ENCODE peak calls at places on chromosomes 16 and 17, in ten cellular contexts. Y is IMR-90, L is heart right ventricle, J is brain microvascular endothelial cell, X is thoracic aorta, G is pancreas, W is nephron progenitor cell, Z is glutamatergic neuron, V is keratinocyte, R is breast epithelium. N is an unnamed sample.

GRCh38 chr17:82356028-82356427 is 3.0 kb upstream of the TEX19 start:
- DNase-seq in Y (no peak), L (no peak), J (no peak), X (no peak), G (peak), W (no peak), Z (no peak), V (peak), R (peak), N (no peak)

GRCh38 chr16:79269211-79269863 is 331.2 kb downstream of the MAF start:
- DNase-seq in Y (no peak), L (no peak), J (no peak), X (no peak), G (no peak), W (no peak), Z (no peak), V (no peak), R (no peak), N (no peak)

GRCh38 chr17:32192379-32192778 is 50.1 kb downstream of the RHOT1 start:
- DNase-seq in Y (peak), L (no peak), J (peak), X (no peak), G (no peak), W (no peak), Z (no peak), V (no peak), R (no peak), N (no peak)

GRCh38 chr17:58630883-58631522 is 60.8 kb downstream of the TEX14 start:
- DNase-seq in Y (no peak), L (no peak), J (peak), X (no peak), G (no peak), W (peak), Z (peak), V (no peak), R (no peak), N (no peak)

GRCh38 chr17:69466905-69467630 is 52.6 kb downstream of the MAP2K6 start:
- DNase-seq in Y (peak), L (no peak), J (peak), X (no peak), G (no peak), W (no peak), Z (peak), V (no peak), R (no peak), N (no peak)

GRCh38 chr17:40341808-40342574 is 22.5 kb downstream of the GJD3 start:
- DNase-seq in Y (peak), L (peak), J (peak), X (no peak), G (peak), W (peak), Z (peak), V (no peak), R (peak), N (no peak)

GRCh38 chr17:9217151-9218067 is 196.1 kb downstream of the NTN1 start:
- DNase-seq in Y (peak), L (no peak), J (peak), X (no peak), G (no peak), W (no peak), Z (no peak), V (no peak), R (no peak), N (no peak)

GRCh38 chr17:29933379-29933778 is 3.4 kb upstream of the SSH2 start:
- DNase-seq in Y (peak), L (no peak), J (peak), X (no peak), G (no peak), W (no peak), Z (no peak), V (no peak), R (no peak), N (no peak)

GRCh38 chr17:1186214-1186820 is 6.5 kb upstream of the ABR start:
- DNase-seq in Y (peak), L (no peak), J (peak), X (no peak), G (no peak), W (no peak), Z (no peak), V (peak), R (no peak), N (no peak)

GRCh38 chr16:85484337-85485295 is 128.5 kb upstream of the GSE1 start:
- DNase-seq in Y (no peak), L (no peak), J (no peak), X (no peak), G (no peak), W (no peak), Z (no peak), V (no peak), R (no peak), N (no peak)

GRCh38 chr16:69307856-69308255 is 3.3 kb upstream of the VPS4A start:
- DNase-seq in Y (no peak), L (no peak), J (no peak), X (no peak), G (no peak), W (no peak), Z (no peak), V (no peak), R (no peak), N (no peak)

GRCh38 chr17:42142371-42142896 is 12.4 kb downstream of the RAB5C start:
- DNase-seq in Y (peak), L (no peak), J (peak), X (no peak), G (no peak), W (peak), Z (no peak), V (no peak), R (no peak), N (no peak)

GRCh38 chr16:79402356-79402755 is 198.2 kb downstream of the MAF start:
- DNase-seq in Y (no peak), L (no peak), J (no peak), X (no peak), G (peak), W (no peak), Z (no peak), V (no peak), R (no peak), N (no peak)

GRCh38 chr16:1005286-1005685 is 23.7 kb downstream of the SOX8 start:
- DNase-seq in Y (no peak), L (no peak), J (no peak), X (no peak), G (no peak), W (no peak), Z (no peak), V (no peak), R (no peak), N (no peak)

DNA sequence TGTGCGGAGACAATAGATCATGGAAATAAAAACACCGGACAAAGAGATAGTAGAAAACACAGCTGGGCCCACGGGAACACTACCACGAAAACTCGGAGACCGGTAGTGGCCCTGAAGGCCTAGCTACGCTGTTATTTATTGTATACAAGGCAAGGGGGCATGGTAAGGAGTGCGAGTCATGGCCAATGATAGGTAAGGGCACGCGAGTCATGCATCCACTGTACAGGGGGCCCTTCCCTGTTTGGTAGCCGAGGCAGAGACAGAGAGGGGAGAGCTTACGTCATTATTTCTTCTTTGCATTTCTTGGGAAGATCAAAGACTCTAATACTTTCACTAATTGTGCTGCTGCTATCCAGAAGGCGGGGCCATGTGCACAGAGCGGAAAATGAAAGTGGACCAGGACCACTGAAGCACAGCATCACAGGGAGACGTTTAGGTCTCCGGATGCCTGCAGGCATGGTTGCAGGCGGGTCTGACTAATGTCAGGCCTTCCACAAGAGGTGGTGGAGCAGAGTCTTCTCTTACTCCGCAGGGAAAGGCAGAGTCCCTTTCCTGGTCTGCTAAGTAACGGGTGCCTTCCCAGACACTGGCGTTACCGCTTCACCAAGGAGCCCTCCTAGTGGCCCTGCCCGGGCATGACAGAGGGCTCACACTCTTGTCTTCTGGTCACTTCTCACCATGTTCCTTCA is 74.4 kb upstream of the ARL4D start:
- DNase-seq in Y (no peak), L (no peak), J (no peak), X (no peak), G (no peak), W (no peak), Z (peak), V (no peak), R (no peak), N (no peak)
- TF ChIP-seq CTCF in Y (peak), L (no peak), J (peak), X (no peak), G (no peak), W (peak), Z (peak), V (no peak), R (no peak), N (no peak)

DNA sequence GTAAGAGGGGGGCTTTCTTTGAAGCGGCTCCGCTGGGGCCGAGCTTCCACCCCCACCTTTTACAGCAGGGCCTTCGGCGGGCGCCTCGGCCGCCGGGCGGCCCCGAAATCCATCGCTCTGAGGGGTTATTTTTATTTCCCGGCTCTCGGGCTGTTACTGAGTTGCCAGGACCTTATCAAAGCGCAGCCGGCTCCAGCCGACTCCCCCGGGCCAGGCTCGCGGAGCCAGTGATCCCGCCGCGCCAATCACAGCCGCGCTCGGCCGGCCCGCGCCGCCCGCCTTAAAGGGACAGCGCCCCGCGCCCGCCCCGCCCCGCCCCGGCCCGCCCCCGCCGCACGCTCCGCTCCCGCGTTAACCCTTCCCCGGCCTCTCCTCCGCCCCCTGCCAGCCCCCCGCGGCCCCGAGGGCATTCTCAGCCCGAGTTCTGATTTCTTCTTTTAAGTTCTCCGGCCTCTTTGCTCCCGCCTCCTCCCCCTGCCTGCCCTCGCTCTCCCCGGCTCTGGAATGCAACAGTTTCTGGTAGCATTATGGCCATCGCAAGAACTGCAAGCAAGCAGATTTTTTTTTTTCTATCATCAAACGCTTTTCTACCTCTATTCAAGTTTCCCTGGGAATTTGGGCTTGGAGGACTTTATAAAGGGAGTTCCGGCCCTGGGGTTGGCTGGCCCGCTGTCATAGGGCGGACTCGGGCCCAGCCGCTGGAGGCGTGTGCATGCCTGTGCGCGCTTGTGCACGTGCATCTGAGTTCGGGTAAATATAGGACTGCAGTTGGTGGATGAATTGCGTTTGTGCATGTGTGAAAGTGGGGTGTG is at the start of gene AXIN2:
- DNase-seq in Y (peak), L (peak), J (peak), X (peak), G (peak), W (peak), Z (peak), V (no peak), R (peak), N (peak)
- TF ChIP-seq CTCF in Y (no peak), L (no peak), J (peak), X (peak), G (no peak), W (no peak), Z (peak), V (no peak), R (peak), N (peak)

DNA sequence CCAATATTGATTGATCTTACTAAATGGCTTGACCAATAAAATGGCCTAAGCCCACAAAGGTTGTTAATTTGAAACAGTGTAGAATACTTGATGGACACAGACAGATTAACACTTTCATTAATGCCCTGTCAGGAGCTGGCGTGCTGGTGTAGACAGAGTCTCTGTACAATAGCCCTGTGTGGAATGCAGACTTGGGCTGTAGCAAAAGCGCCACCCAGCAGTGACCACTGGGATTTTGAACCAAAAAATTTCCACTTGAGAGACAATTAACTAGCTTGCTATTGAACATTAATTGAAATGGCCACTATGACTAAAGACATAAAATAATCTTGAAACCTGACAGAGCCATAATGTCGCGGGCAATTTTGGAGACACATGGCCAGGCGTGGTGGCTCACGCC is 19.7 kb upstream of the GUCY2D start:
- DNase-seq in Y (peak), L (no peak), J (peak), X (no peak), G (no peak), W (no peak), Z (no peak), V (no peak), R (no peak), N (no peak)
- TF ChIP-seq CTCF in Y (peak), L (no peak), J (peak), X (no peak), G (no peak), W (no peak), Z (no peak), V (peak), R (no peak), N (no peak)

GRCh38 chr17:63943745-63944144 is 11.6 kb upstream of the CD79B start:
- DNase-seq in Y (no peak), L (no peak), J (no peak), X (no peak), G (no peak), W (no peak), Z (no peak), V (no peak), R (no peak), N (no peak)
- TF ChIP-seq CTCF in Y (no peak), L (no peak), J (peak), X (no peak), G (no peak), W (no peak), Z (peak), V (no peak), R (no peak), N (no peak)

GRCh38 chr17:49031965-49032928 is 35.1 kb downstream of the IGF2BP1 start:
- DNase-seq in Y (peak), L (no peak), J (peak), X (no peak), G (no peak), W (peak), Z (peak), V (peak), R (no peak), N (no peak)
- TF ChIP-seq CTCF in Y (peak), L (peak), J (peak), X (peak), G (peak), W (peak), Z (peak), V (peak), R (no peak), N (peak)

DNA sequence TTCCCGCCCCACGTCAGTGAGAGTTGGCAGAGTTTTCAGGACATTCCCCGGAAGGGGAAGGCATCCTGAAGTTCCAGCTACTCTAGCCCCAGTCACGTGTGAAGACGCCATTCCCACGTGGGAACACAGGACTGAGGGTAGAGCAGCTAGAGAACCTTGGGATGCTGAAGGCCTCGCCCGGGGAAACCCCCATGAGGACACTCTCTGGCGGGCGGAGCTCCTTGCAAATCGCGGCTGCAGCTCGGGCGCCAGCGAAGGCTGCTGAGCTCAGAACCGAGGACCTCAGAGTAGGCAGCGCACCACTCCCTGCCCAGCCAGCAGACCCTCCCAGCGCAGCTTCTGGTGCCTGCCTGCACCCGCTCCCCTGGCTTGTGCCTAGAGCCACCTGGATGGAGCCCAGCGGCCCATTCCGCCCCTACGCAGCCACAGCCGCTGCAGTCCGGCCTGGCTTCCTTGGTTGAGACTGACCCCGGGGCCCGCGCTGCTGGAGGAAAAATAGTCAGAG is 51.9 kb downstream of the SHCBP1 start:
- DNase-seq in Y (no peak), L (no peak), J (no peak), X (no peak), G (peak), W (no peak), Z (no peak), V (no peak), R (no peak), N (no peak)
- TF ChIP-seq CTCF in Y (no peak), L (no peak), J (no peak), X (no peak), G (no peak), W (no peak), Z (no peak), V (no peak), R (no peak), N (no peak)

N was measured in esophagus squamous epithelium.